ENCODE peak calls at places on chromosomes 3 and 15, in eight cellular contexts. One of them, this sample, is unnamed. For H3K4me1, the result is how much of the 10 kb centered on the place peaks cover.

GRCh38 chr3:52779411-52780297 is 2.3 kb downstream of the ITIH1 start:
- DNase-seq in neural progenitor cell: peak
- DNase-seq in CD8-positive, alpha-beta T cell: no peak
- DNase-seq in HCT116: no peak
- DNase-seq in suprapubic skin: no peak
- DNase-seq in testis: no peak
- DNase-seq in IMR-90: no peak
- DNase-seq in stomach: peak
- DNase-seq in this sample: peak

GRCh38 chr3:101829066-101829830 is 20.1 kb upstream of the NFKBIZ start:
- DNase-seq in testis: peak
- DNase-seq in IMR-90: peak
- DNase-seq in suprapubic skin: peak
- DNase-seq in neural progenitor cell: peak
- DNase-seq in HCT116: no peak
- DNase-seq in stomach: peak
- DNase-seq in CD8-positive, alpha-beta T cell: no peak
- DNase-seq in this sample: no peak

GRCh38 chr3:73602171-73602570 is 22.6 kb downstream of the PDZRN3 start:
- DNase-seq in CD8-positive, alpha-beta T cell: no peak
- DNase-seq in neural progenitor cell: no peak
- DNase-seq in stomach: no peak
- DNase-seq in IMR-90: peak
- DNase-seq in suprapubic skin: no peak
- DNase-seq in testis: no peak
- DNase-seq in HCT116: no peak
- DNase-seq in this sample: no peak

GRCh38 chr15:35308802-35309201 is 223.7 kb upstream of the NANOGP8 start:
- DNase-seq in suprapubic skin: no peak
- DNase-seq in HCT116: no peak
- DNase-seq in testis: no peak
- DNase-seq in IMR-90: peak
- DNase-seq in CD8-positive, alpha-beta T cell: no peak
- DNase-seq in stomach: no peak
- DNase-seq in neural progenitor cell: no peak
- DNase-seq in this sample: no peak

GRCh38 chr15:29968099-29968892 is 114.5 kb upstream of the GOLGA8J start:
- DNase-seq in neural progenitor cell: peak
- DNase-seq in stomach: no peak
- DNase-seq in HCT116: no peak
- DNase-seq in suprapubic skin: no peak
- DNase-seq in CD8-positive, alpha-beta T cell: no peak
- DNase-seq in testis: peak
- DNase-seq in IMR-90: no peak
- DNase-seq in this sample: no peak

GRCh38 chr3:139811331-139811730 is 123.7 kb upstream of the CLSTN2 start:
- DNase-seq in IMR-90: no peak
- DNase-seq in HCT116: no peak
- DNase-seq in suprapubic skin: no peak
- DNase-seq in neural progenitor cell: no peak
- DNase-seq in CD8-positive, alpha-beta T cell: no peak
- DNase-seq in stomach: no peak
- DNase-seq in testis: no peak
- DNase-seq in this sample: no peak

GRCh38 chr15:57591822-57592367 is at the start of gene MYZAP:
- DNase-seq in neural progenitor cell: peak
- DNase-seq in CD8-positive, alpha-beta T cell: no peak
- DNase-seq in stomach: peak
- DNase-seq in testis: peak
- DNase-seq in IMR-90: no peak
- DNase-seq in suprapubic skin: peak
- DNase-seq in HCT116: no peak
- DNase-seq in this sample: no peak

GRCh38 chr15:74263473-74263872 is 27.3 kb downstream of the CCDC33 start:
- DNase-seq in suprapubic skin: no peak
- DNase-seq in neural progenitor cell: no peak
- DNase-seq in stomach: no peak
- DNase-seq in IMR-90: no peak
- DNase-seq in CD8-positive, alpha-beta T cell: no peak
- DNase-seq in HCT116: no peak
- DNase-seq in testis: no peak
- DNase-seq in this sample: no peak

GRCh38 chr15:66306381-66306780 is 13.0 kb downstream of the DIS3L start:
- DNase-seq in stomach: no peak
- DNase-seq in suprapubic skin: no peak
- DNase-seq in neural progenitor cell: no peak
- DNase-seq in IMR-90: no peak
- DNase-seq in HCT116: no peak
- DNase-seq in testis: no peak
- DNase-seq in CD8-positive, alpha-beta T cell: no peak
- DNase-seq in this sample: no peak

GRCh38 chr3:136277115-136277514 is 27.0 kb downstream of the PCCB start:
- DNase-seq in suprapubic skin: no peak
- DNase-seq in neural progenitor cell: no peak
- DNase-seq in testis: no peak
- DNase-seq in HCT116: no peak
- DNase-seq in CD8-positive, alpha-beta T cell: no peak
- DNase-seq in IMR-90: no peak
- DNase-seq in stomach: no peak
- DNase-seq in this sample: no peak

GRCh38 chr3:109072208-109072607 is 45.7 kb downstream of the MORC1 start:
- DNase-seq in neural progenitor cell: no peak
- DNase-seq in stomach: no peak
- DNase-seq in IMR-90: no peak
- DNase-seq in CD8-positive, alpha-beta T cell: no peak
- DNase-seq in suprapubic skin: no peak
- DNase-seq in testis: no peak
- DNase-seq in HCT116: no peak
- DNase-seq in this sample: no peak

GRCh38 chr15:64443747-64444621 is 16.4 kb upstream of the ZNF609 start:
- DNase-seq in stomach: no peak
- DNase-seq in CD8-positive, alpha-beta T cell: no peak
- DNase-seq in IMR-90: peak
- DNase-seq in suprapubic skin: no peak
- DNase-seq in testis: no peak
- DNase-seq in HCT116: peak
- DNase-seq in neural progenitor cell: no peak
- DNase-seq in this sample: no peak

GRCh38 chr3:188832961-188833615 is 338.7 kb upstream of the TPRG1 start:
- DNase-seq in stomach: no peak
- DNase-seq in IMR-90: no peak
- DNase-seq in neural progenitor cell: peak
- DNase-seq in suprapubic skin: peak
- DNase-seq in HCT116: no peak
- DNase-seq in CD8-positive, alpha-beta T cell: no peak
- DNase-seq in testis: no peak
- DNase-seq in this sample: no peak

GRCh38 chr3:14434105-14434504 is 31.7 kb downstream of the SLC6A6 start:
- DNase-seq in neural progenitor cell: no peak
- DNase-seq in stomach: peak
- DNase-seq in testis: no peak
- DNase-seq in CD8-positive, alpha-beta T cell: no peak
- DNase-seq in suprapubic skin: no peak
- DNase-seq in HCT116: no peak
- DNase-seq in IMR-90: peak
- DNase-seq in this sample: no peak
- H3K4me1 ChIP-seq in neural progenitor cell: under half
- H3K4me1 ChIP-seq in stomach: half or more
- H3K4me1 ChIP-seq in testis: under half
- H3K4me1 ChIP-seq in CD8-positive, alpha-beta T cell: half or more
- H3K4me1 ChIP-seq in suprapubic skin: half or more
- H3K4me1 ChIP-seq in HCT116: under half
- H3K4me1 ChIP-seq in IMR-90: under half
- H3K4me1 ChIP-seq in this sample: half or more

DNA sequence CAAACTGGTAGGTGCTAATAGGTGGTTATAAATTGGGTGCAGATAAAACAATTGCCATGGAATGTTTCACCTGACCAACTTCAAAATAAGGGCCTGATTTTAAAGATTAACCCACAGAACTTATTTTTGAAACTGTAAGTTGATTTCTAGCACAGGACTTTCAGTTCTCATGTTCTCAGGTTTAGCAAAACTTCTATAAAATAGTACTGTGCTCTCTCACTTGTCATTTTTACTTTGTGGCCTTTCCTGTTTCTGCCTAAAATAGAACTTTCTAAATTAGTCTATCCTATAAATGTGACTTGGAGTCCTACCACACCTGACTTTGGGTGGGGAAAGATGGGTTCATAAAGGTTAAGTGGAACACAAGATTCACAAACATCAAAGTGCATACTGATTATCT is 38.8 kb downstream of the BTLA start:
- DNase-seq in neural progenitor cell: no peak
- DNase-seq in CD8-positive, alpha-beta T cell: no peak
- DNase-seq in suprapubic skin: no peak
- DNase-seq in stomach: no peak
- DNase-seq in testis: no peak
- DNase-seq in HCT116: no peak
- DNase-seq in IMR-90: no peak
- DNase-seq in this sample: no peak
- H3K4me1 ChIP-seq in neural progenitor cell: under half
- H3K4me1 ChIP-seq in CD8-positive, alpha-beta T cell: half or more
- H3K4me1 ChIP-seq in suprapubic skin: under half
- H3K4me1 ChIP-seq in stomach: under half
- H3K4me1 ChIP-seq in testis: under half
- H3K4me1 ChIP-seq in HCT116: under half
- H3K4me1 ChIP-seq in IMR-90: under half
- H3K4me1 ChIP-seq in this sample: under half

DNA sequence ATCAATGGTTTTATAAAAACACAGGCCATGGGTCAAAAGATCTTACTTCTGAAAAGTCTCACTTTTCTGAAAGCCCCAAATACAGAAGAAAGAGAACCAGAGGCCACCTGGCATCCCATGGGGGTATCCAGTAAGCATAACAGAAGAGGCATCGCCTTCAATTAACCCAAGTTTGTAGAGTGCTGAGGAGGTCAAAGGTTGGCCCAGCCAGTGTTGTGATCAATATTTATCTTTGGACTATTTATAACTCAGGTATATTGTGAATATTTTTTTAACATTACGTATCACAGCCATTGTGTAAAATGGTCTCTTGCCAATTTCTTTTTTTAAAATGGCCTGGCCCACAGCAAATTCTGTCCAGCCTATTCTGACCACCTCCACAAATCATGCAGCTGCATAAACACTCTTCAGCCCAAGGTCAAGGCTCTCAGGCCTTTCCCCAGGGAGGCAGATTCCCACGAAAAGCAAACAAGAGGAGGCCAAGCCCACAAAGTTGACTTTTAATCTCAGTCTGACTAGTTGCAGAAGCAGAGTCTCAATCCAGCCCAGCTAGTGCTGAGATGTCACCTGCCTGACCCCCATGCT is 26.2 kb upstream of the SPTBN5 start:
- DNase-seq in neural progenitor cell: no peak
- DNase-seq in stomach: peak
- DNase-seq in HCT116: no peak
- DNase-seq in suprapubic skin: no peak
- DNase-seq in IMR-90: peak
- DNase-seq in CD8-positive, alpha-beta T cell: no peak
- DNase-seq in testis: peak
- DNase-seq in this sample: no peak
- H3K4me1 ChIP-seq in neural progenitor cell: under half
- H3K4me1 ChIP-seq in stomach: half or more
- H3K4me1 ChIP-seq in HCT116: under half
- H3K4me1 ChIP-seq in suprapubic skin: under half
- H3K4me1 ChIP-seq in IMR-90: under half
- H3K4me1 ChIP-seq in CD8-positive, alpha-beta T cell: under half
- H3K4me1 ChIP-seq in testis: under half
- H3K4me1 ChIP-seq in this sample: under half

GRCh38 chr3:13823186-13823585 is 56.7 kb downstream of the WNT7A start:
- DNase-seq in HCT116: no peak
- DNase-seq in CD8-positive, alpha-beta T cell: no peak
- DNase-seq in IMR-90: no peak
- DNase-seq in suprapubic skin: no peak
- DNase-seq in testis: no peak
- DNase-seq in stomach: no peak
- DNase-seq in neural progenitor cell: no peak
- DNase-seq in this sample: no peak
- H3K4me1 ChIP-seq in HCT116: under half
- H3K4me1 ChIP-seq in CD8-positive, alpha-beta T cell: under half
- H3K4me1 ChIP-seq in IMR-90: under half
- H3K4me1 ChIP-seq in suprapubic skin: under half
- H3K4me1 ChIP-seq in testis: under half
- H3K4me1 ChIP-seq in stomach: under half
- H3K4me1 ChIP-seq in neural progenitor cell: under half
- H3K4me1 ChIP-seq in this sample: under half

GRCh38 chr3:197521277-197522182 is 34.2 kb downstream of the BDH1 start:
- DNase-seq in suprapubic skin: no peak
- DNase-seq in testis: no peak
- DNase-seq in stomach: no peak
- DNase-seq in IMR-90: no peak
- DNase-seq in HCT116: no peak
- DNase-seq in neural progenitor cell: no peak
- DNase-seq in CD8-positive, alpha-beta T cell: no peak
- DNase-seq in this sample: no peak
- H3K4me1 ChIP-seq in suprapubic skin: under half
- H3K4me1 ChIP-seq in testis: under half
- H3K4me1 ChIP-seq in stomach: under half
- H3K4me1 ChIP-seq in IMR-90: under half
- H3K4me1 ChIP-seq in HCT116: under half
- H3K4me1 ChIP-seq in neural progenitor cell: under half
- H3K4me1 ChIP-seq in CD8-positive, alpha-beta T cell: under half
- H3K4me1 ChIP-seq in this sample: under half

GRCh38 chr15:98943609-98944111 is 63.9 kb downstream of the PGPEP1L start:
- DNase-seq in neural progenitor cell: no peak
- DNase-seq in IMR-90: peak
- DNase-seq in suprapubic skin: no peak
- DNase-seq in CD8-positive, alpha-beta T cell: no peak
- DNase-seq in HCT116: no peak
- DNase-seq in stomach: no peak
- DNase-seq in testis: no peak
- DNase-seq in this sample: no peak
- H3K4me1 ChIP-seq in neural progenitor cell: under half
- H3K4me1 ChIP-seq in IMR-90: under half
- H3K4me1 ChIP-seq in suprapubic skin: under half
- H3K4me1 ChIP-seq in CD8-positive, alpha-beta T cell: under half
- H3K4me1 ChIP-seq in HCT116: under half
- H3K4me1 ChIP-seq in stomach: under half
- H3K4me1 ChIP-seq in testis: under half
- H3K4me1 ChIP-seq in this sample: under half

DNA sequence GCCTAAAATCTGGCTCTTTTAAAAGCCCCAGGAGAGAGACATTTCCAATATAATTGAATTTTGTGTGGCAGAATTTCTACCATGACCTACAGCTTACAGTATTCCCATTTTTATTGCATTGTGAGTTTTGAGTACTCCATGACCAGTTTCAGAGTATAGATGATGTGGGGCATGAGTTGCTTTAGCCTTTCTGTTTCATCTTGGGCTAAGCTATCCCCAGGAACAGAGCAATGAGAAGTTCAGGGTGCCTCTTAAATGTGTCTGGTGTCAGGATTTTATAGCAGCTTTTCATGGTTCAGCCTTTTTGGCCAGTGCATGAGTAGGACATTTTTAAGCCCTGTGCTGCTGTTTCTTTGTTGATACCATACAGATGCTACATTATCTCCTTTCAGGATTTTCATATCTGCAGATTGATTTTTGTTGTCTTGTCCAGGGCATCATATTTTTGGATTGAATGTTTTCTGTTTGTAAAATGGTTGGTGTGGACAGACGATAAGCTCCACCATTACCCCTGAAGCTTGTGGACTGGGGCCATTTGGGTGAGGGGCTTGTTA is 3.5 kb downstream of the ABHD2 start:
- DNase-seq in testis: no peak
- DNase-seq in neural progenitor cell: no peak
- DNase-seq in suprapubic skin: no peak
- DNase-seq in CD8-positive, alpha-beta T cell: no peak
- DNase-seq in IMR-90: no peak
- DNase-seq in stomach: no peak
- DNase-seq in HCT116: no peak
- DNase-seq in this sample: no peak
- H3K4me1 ChIP-seq in testis: under half
- H3K4me1 ChIP-seq in neural progenitor cell: under half
- H3K4me1 ChIP-seq in suprapubic skin: half or more
- H3K4me1 ChIP-seq in CD8-positive, alpha-beta T cell: under half
- H3K4me1 ChIP-seq in IMR-90: under half
- H3K4me1 ChIP-seq in stomach: half or more
- H3K4me1 ChIP-seq in HCT116: under half
- H3K4me1 ChIP-seq in this sample: half or more

GRCh38 chr3:12436514-12437222 is 47.6 kb upstream of the TSEN2 start:
- DNase-seq in testis: no peak
- DNase-seq in suprapubic skin: no peak
- DNase-seq in stomach: no peak
- DNase-seq in HCT116: no peak
- DNase-seq in neural progenitor cell: no peak
- DNase-seq in IMR-90: peak
- DNase-seq in CD8-positive, alpha-beta T cell: no peak
- DNase-seq in this sample: peak
- H3K4me1 ChIP-seq in testis: under half
- H3K4me1 ChIP-seq in suprapubic skin: under half
- H3K4me1 ChIP-seq in stomach: under half
- H3K4me1 ChIP-seq in HCT116: under half
- H3K4me1 ChIP-seq in neural progenitor cell: under half
- H3K4me1 ChIP-seq in IMR-90: under half
- H3K4me1 ChIP-seq in CD8-positive, alpha-beta T cell: under half
- H3K4me1 ChIP-seq in this sample: under half

This sample was measured in vagina.